ENCODE peak calls at places on chromosome 20, in six cellular contexts. O is right lobe of liver, B is cardiac fibroblast, R is upper lobe of right lung, X is foreskin fibroblast, L is GM23338. H is an unnamed sample.
A peak's percentile ranks its signal among the peaks of the same experiment; 100 is the strongest.

GRCh38 chr20:1015181-1015580 is 13.1 kb upstream of the RSPO4 start:
- DNase-seq in L (no peak), B (no peak), R (no peak), O (no peak), X (no peak), H (no peak)

GRCh38 chr20:19944772-19945459 is 72.2 kb upstream of the NAA20 start:
- DNase-seq in B (peak; percentile 48), X (peak; percentile 32), R (no peak), O (no peak), L (no peak), H (no peak)

GRCh38 chr20:20130399-20130798 is 78.1 kb downstream of the CFAP61 start:
- DNase-seq in B (peak; percentile 17), R (no peak), O (no peak), X (no peak), L (peak; percentile 70), H (no peak)

GRCh38 chr20:40563296-40563950 is 125.6 kb downstream of the MAFB start:
- DNase-seq in B (peak; percentile 59), L (no peak), X (peak; percentile 4), R (peak; percentile 86), O (no peak), H (no peak)

GRCh38 chr20:59584278-59584925 is 19.9 kb upstream of the PHACTR3 start:
- DNase-seq in R (peak; percentile 34), X (no peak), B (no peak), L (no peak), O (no peak), H (no peak)

GRCh38 chr20:15642676-15643075 is 930.6 kb downstream of the KIF16B start:
- DNase-seq in O (no peak), R (no peak), X (peak; percentile 68), B (peak; percentile 58), L (no peak), H (no peak)

GRCh38 chr20:43415661-43416430 is 41.9 kb upstream of the SRSF6 start:
- DNase-seq in O (no peak), L (no peak), X (no peak), R (no peak), B (no peak), H (no peak)

GRCh38 chr20:3927486-3928291 is 38.5 kb downstream of the PANK2 start:
- DNase-seq in X (peak; percentile 76), L (peak; percentile 64), B (peak; percentile 74), O (no peak), R (peak; percentile 73), H (peak; percentile 72)

GRCh38 chr20:49505518-49505917 is 23.1 kb upstream of the KCNB1 start:
- DNase-seq in R (no peak), X (peak; percentile 66), L (peak; percentile 77), B (peak; percentile 55), O (no peak), H (no peak)

GRCh38 chr20:10716855-10717254 is 43.1 kb upstream of the JAG1 start:
- DNase-seq in X (peak; percentile 41), O (no peak), L (no peak), R (no peak), B (peak; percentile 74), H (no peak)
- H3K4me3 ChIP-seq in X (no peak overlapping the region), O (no peak overlapping the region), L (no peak overlapping the region), R (no peak overlapping the region), B (no peak overlapping the region), H (no peak overlapping the region)

DNA sequence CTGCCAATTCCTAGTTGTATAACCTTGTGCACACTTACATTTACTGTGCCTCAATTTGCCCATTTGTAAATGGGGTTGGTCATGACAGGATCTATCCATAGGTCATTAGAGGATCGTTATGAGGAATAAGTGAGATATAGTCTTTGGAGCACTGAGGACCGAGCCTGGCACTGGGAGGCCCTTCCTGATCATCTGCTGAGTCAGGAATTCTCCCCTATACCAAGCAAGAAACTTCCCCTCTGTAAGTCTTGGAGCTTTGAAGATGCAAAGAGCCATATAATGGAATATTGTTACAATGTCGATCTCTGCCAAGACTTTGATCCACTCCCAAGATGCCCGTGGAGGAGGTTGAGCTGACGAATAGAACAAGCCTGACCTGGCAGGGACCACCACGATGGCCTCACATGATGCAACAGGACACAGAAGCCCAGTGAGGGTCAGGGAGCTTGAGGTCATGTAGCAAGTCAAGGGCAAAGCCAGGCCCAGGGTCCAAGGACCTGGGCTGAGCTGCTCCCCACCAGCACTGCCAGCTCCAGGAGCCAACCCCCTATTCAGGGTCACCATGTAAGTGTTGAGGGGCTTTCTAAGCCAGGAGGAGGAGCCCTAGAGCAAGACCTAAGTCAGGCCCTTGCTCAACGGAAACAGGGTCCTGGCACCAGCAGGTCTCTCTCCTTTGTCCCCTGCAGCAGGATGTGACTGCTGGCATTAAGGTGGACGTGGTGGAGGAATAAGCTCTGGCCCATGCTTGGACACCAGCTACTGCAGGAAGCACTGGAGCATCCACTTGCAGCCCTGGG is 16.7 kb downstream of the PDRG1 start:
- DNase-seq in B (no peak), X (no peak), L (peak; percentile 94), R (no peak), O (no peak), H (no peak)
- TF ChIP-seq CTCF in B (no peak), X (no peak), L (peak; percentile 86), R (no peak), O (no peak), H (no peak)

GRCh38 chr20:23195635-23196034 is 109.5 kb upstream of the CD93 start:
- DNase-seq in B (no peak), R (no peak), X (no peak), L (no peak), O (no peak), H (no peak)
- H3K4me3 ChIP-seq in B (no peak overlapping the region), R (no peak overlapping the region), X (no peak overlapping the region), L (no peak overlapping the region), O (no peak overlapping the region), H (no peak overlapping the region)

GRCh38 chr20:57059055-57059617 is 207.3 kb downstream of the BMP7 start:
- DNase-seq in B (no peak), O (no peak), X (no peak), L (no peak), R (no peak), H (no peak)

GRCh38 chr20:57062696-57063270 is 203.7 kb downstream of the BMP7 start:
- DNase-seq in B (no peak), X (no peak), R (peak; percentile 3), O (no peak), L (no peak), H (no peak)

GRCh38 chr20:57062241-57062640 is 204.2 kb downstream of the BMP7 start:
- DNase-seq in L (no peak), X (no peak), O (no peak), R (peak; percentile 9), B (no peak), H (no peak)

GRCh38 chr20:57060407-57061057 is 205.9 kb downstream of the BMP7 start:
- DNase-seq in L (no peak), R (peak; percentile 31), X (no peak), O (no peak), B (no peak), H (no peak)

GRCh38 chr20:57061058-57061900 is 205.2 kb downstream of the BMP7 start:
- DNase-seq in B (no peak), X (peak; percentile 56), O (no peak), R (peak; percentile 21), L (peak; percentile 84), H (no peak)
- TF ChIP-seq CTCF in B (no peak), X (peak; percentile 49), O (no peak), R (no peak), L (peak; percentile 81), H (no peak)

GRCh38 chr20:46359233-46359751 is 47.1 kb downstream of the ELMO2 start:
- DNase-seq in O (no peak), B (no peak), X (no peak), R (no peak), L (no peak), H (no peak)

GRCh38 chr20:46363874-46364669 is 42.3 kb downstream of the ELMO2 start:
- DNase-seq in L (peak; percentile 95), X (peak; percentile 94), O (peak; percentile 88), R (peak; percentile 94), B (peak; percentile 86), H (peak; percentile 92)

GRCh38 chr20:46361811-46362210 is 44.6 kb downstream of the ELMO2 start:
- DNase-seq in O (no peak), X (no peak), B (no peak), L (no peak), R (no peak), H (no peak)

GRCh38 chr20:46362931-46363872 is 43.2 kb downstream of the ELMO2 start:
- DNase-seq in O (no peak), X (no peak), L (no peak), R (no peak), B (no peak), H (no peak)

GRCh38 chr20:46361386-46361785 is 45.0 kb downstream of the ELMO2 start:
- DNase-seq in X (no peak), L (no peak), B (no peak), O (no peak), R (no peak), H (no peak)
- H3K4me3 ChIP-seq in X (no peak overlapping the region), L (no peak overlapping the region), B (no peak overlapping the region), O (no peak overlapping the region), R (no peak overlapping the region), H (no peak overlapping the region)